ENCODE peak calls at places on chromosomes 12 and 14, in four cellular contexts. Z is NCI-H1694 treated with DMSO at 0.1 percent for 48 hours, Q is DND-41, H is astrocyte of the hippocampus. E is an unnamed sample.

GRCh38 chr14:45426685-45427282 is 173.8 kb upstream of the MIS18BP1 start:
- DNase-seq in Z (peak; percentile 80), H (peak; percentile 57), Q (no peak), E (peak; percentile 62)

GRCh38 chr12:66449531-66449930 is 147.2 kb downstream of the HELB start:
- DNase-seq in Z (no peak), H (no peak), Q (no peak), E (no peak)

GRCh38 chr14:95015046-95015445 is 142.3 kb downstream of the DICER1 start:
- DNase-seq in Q (no peak), H (no peak), Z (no peak), E (no peak)

GRCh38 chr14:28608438-28608837 is 158.1 kb upstream of the FOXG1 start:
- DNase-seq in H (peak; percentile 40), Z (no peak), Q (no peak), E (no peak)

GRCh38 chr14:77076118-77076631 is 21.9 kb upstream of the CIPC start:
- DNase-seq in Z (no peak), H (no peak), Q (no peak), E (no peak)

GRCh38 chr14:93285048-93285447 is 47.8 kb downstream of the BTBD7 start:
- DNase-seq in H (peak; percentile 71), Q (no peak), Z (no peak), E (no peak)

GRCh38 chr12:97538705-97539104 is 76.1 kb downstream of the RMST start:
- DNase-seq in Z (no peak), H (no peak), Q (no peak), E (no peak)

GRCh38 chr12:121812921-121813896 is 9.4 kb downstream of the SETD1B start:
- DNase-seq in H (no peak), Q (no peak), Z (no peak), E (no peak)

GRCh38 chr12:32120419-32120818 is 13.8 kb downstream of the BICD1 start:
- DNase-seq in Z (no peak), H (peak; percentile 16), Q (no peak), E (no peak)

GRCh38 chr12:96434107-96434506 is 33.9 kb upstream of the CDK17 start:
- DNase-seq in H (peak; percentile 87), Q (peak; percentile 84), Z (no peak), E (no peak)

E was measured in HCT116.